ENCODE peak calls at places on chromosome 14, in five cellular contexts. P is activated CD8-positive, alpha-beta memory T cell treated with anti-CD3 and anti-CD28 coated beads, Interleukin-2, amount 50 U/mL, for 48 hours; X is hypothalamus; V is cardiac muscle cell; H is GM04504. E is an unnamed sample.

GRCh38 chr14:76181546-76181945 is 29.8 kb downstream of the GPATCH2L start:
- DNase-seq in P (no peak), X (no peak), V (peak; percentile 10), H (no peak), E (no peak)

GRCh38 chr14:21229821-21230220 is 39.4 kb downstream of the HNRNPC start:
- DNase-seq in P (no peak), X (no peak), V (no peak), H (no peak), E (no peak)

GRCh38 chr14:90924618-90925345 is 108.6 kb upstream of the TTC7B start:
- DNase-seq in P (no peak), X (no peak), V (peak; percentile 61), H (no peak), E (no peak)

GRCh38 chr14:79278798-79279644 is 932.3 kb downstream of the DIO2 start:
- DNase-seq in P (no peak), X (peak; percentile 34), V (peak; percentile 86), H (peak; percentile 52), E (peak; percentile 36)

GRCh38 chr14:100484531-100485267 is 102.5 kb downstream of the BEGAIN start:
- DNase-seq in P (no peak), X (no peak), V (no peak), H (peak; percentile 11), E (no peak)

GRCh38 chr14:47826809-47827208 is 151.4 kb upstream of the MDGA2 start:
- DNase-seq in P (no peak), X (no peak), V (no peak), H (no peak), E (no peak)

GRCh38 chr14:99774526-99775307 is 18.5 kb upstream of the EML1 start:
- DNase-seq in P (peak; percentile 35), X (peak; percentile 40), V (peak; percentile 55), H (no peak), E (no peak)

GRCh38 chr14:52342849-52343606 is 28.9 kb downstream of the PTGER2 start:
- DNase-seq in P (no peak), X (no peak), V (peak; percentile 31), H (no peak), E (no peak)

GRCh38 chr14:100532916-100533630 is 54.1 kb downstream of the BEGAIN start:
- DNase-seq in P (peak; percentile 36), X (no peak), V (peak; percentile 61), H (peak; percentile 8), E (no peak)

GRCh38 chr14:89810101-89810500 is 144.4 kb downstream of the EFCAB11 start:
- DNase-seq in P (no peak), X (no peak), V (peak; percentile 16), H (no peak), E (no peak)

GRCh38 chr14:102185360-102185759 is 45.7 kb downstream of the WDR20 start:
- DNase-seq in P (no peak), X (no peak), V (no peak), H (no peak), E (no peak)

GRCh38 chr14:54147285-54147684 is 190.7 kb upstream of the BMP4 start:
- DNase-seq in P (no peak), X (no peak), V (peak; percentile 66), H (peak; percentile 12), E (no peak)

GRCh38 chr14:38208825-38209562 is 1.3 kb downstream of the SSTR1 start:
- DNase-seq in P (peak; percentile 54), X (no peak), V (peak; percentile 68), H (peak; percentile 74), E (no peak)

GRCh38 chr14:51525705-51526104 is 126.0 kb upstream of the FRMD6 start:
- DNase-seq in P (no peak), X (no peak), V (no peak), H (no peak), E (no peak)

GRCh38 chr14:52974406-52974805 is 23.6 kb upstream of the FERMT2 start:
- DNase-seq in P (no peak), X (no peak), V (no peak), H (no peak), E (no peak)

GRCh38 chr14:100713720-100714119 is 13.0 kb upstream of the DLK1 start:
- DNase-seq in P (no peak), X (no peak), V (no peak), H (no peak), E (no peak)

GRCh38 chr14:50021261-50021660 is 95.1 kb downstream of the VCPKMT start:
- DNase-seq in P (no peak), X (no peak), V (no peak), H (no peak), E (no peak)

GRCh38 chr14:104460920-104461651 is 118.5 kb upstream of the C14orf180 start:
- DNase-seq in P (no peak), X (no peak), V (peak; percentile 9), H (no peak), E (no peak)

GRCh38 chr14:37826869-37827268 is 231.4 kb downstream of the TTC6 start:
- DNase-seq in P (no peak), X (no peak), V (no peak), H (no peak), E (no peak)

GRCh38 chr14:56124296-56124695 is 6.1 kb downstream of the PELI2 start:
- DNase-seq in P (no peak), X (no peak), V (no peak), H (no peak), E (no peak)

GRCh38 chr14:100042328-100042727 is 22.9 kb upstream of the EVL start:
- DNase-seq in P (no peak), X (no peak), V (peak; percentile 59), H (no peak), E (no peak)

GRCh38 chr14:101760138-101761011 is 1.1 kb upstream of the PPP2R5C start:
- DNase-seq in P (peak; percentile 95), X (peak; percentile 97), V (peak; percentile 99), H (peak; percentile 94), E (peak; percentile 99)

GRCh38 chr14:31024577-31025334 is 693 bp upstream of the AP4S1 start:
- DNase-seq in P (no peak), X (no peak), V (no peak), H (no peak), E (no peak)